ENCODE peak calls at places on chromosomes 5 and 9, in eight cellular contexts. L is GM12865; B is endothelial cell; O is right cardiac atrium; J is activated CD4-positive, alpha-beta memory T cell treated with anti-CD3 and anti-CD28 coated beads for 36 hours; A is stimulated activated CD4-positive, alpha-beta T cell treated with anti-CD3 and anti-CD28 coated beads, TNF-alpha, amount 100 ng/mL, for 24 hours; G is pancreas; F is mesothelial cell of epicardium. P is an unnamed sample.

GRCh38 chr5:69493235-69493925 is 790 bp downstream of the OCLN start:
- DNase-seq in O (peak), G (peak), L (peak), A (peak), B (peak), J (peak), F (peak), P (no peak)

GRCh38 chr5:91296691-91297143 is 86.4 kb downstream of the ARRDC3 start:
- DNase-seq in O (peak), A (no peak), L (no peak), G (no peak), F (no peak), J (no peak), B (no peak), P (no peak)

GRCh38 chr5:154589511-154589910 is 111.5 kb upstream of the HAND1 start:
- DNase-seq in G (no peak), L (no peak), O (no peak), J (no peak), A (no peak), B (no peak), F (no peak), P (no peak)

GRCh38 chr9:130523921-130524320 is 55.5 kb upstream of the FUBP3 start:
- DNase-seq in F (no peak), L (no peak), G (no peak), A (no peak), O (no peak), J (no peak), B (no peak), P (no peak)

GRCh38 chr5:44827681-44828080 is 18.9 kb downstream of the MRPS30 start:
- DNase-seq in F (no peak), B (no peak), A (no peak), L (no peak), J (no peak), G (no peak), O (no peak), P (no peak)

GRCh38 chr5:1405121-1405520 is 40.1 kb downstream of the SLC6A3 start:
- DNase-seq in A (no peak), J (no peak), F (no peak), L (no peak), B (no peak), O (peak), G (no peak), P (no peak)

GRCh38 chr5:11955386-11955785 is 51.1 kb upstream of the CTNND2 start:
- DNase-seq in B (no peak), G (no peak), F (no peak), L (no peak), O (no peak), J (no peak), A (no peak), P (no peak)

GRCh38 chr5:146825033-146825432 is 53.5 kb downstream of the PPP2R2B start:
- DNase-seq in F (peak), O (no peak), L (peak), A (no peak), G (no peak), B (peak), J (peak), P (no peak)

GRCh38 chr5:97171703-97172102 is 11.3 kb downstream of the RIOK2 start:
- DNase-seq in F (no peak), A (no peak), J (no peak), G (no peak), L (no peak), O (no peak), B (no peak), P (no peak)

GRCh38 chr9:26033346-26033745 is 355.1 kb upstream of the TUSC1 start:
- DNase-seq in O (no peak), G (no peak), A (no peak), F (no peak), J (no peak), B (no peak), L (no peak), P (no peak)

GRCh38 chr9:38227656-38228055 is 158.6 kb upstream of the SHB start:
- DNase-seq in O (no peak), J (peak), F (no peak), L (peak), G (no peak), A (no peak), B (no peak), P (peak)

GRCh38 chr9:14530301-14530700 is 162.9 kb downstream of the ZDHHC21 start:
- DNase-seq in A (no peak), O (no peak), J (no peak), L (no peak), G (no peak), B (no peak), F (no peak), P (no peak)

GRCh38 chr5:150065886-150066285 is 20.5 kb downstream of the CSF1R start:
- DNase-seq in L (no peak), A (no peak), G (no peak), B (no peak), F (no peak), J (no peak), O (peak), P (no peak)

GRCh38 chr5:36690041-36690941 is 83.9 kb downstream of the SLC1A3 start:
- DNase-seq in F (peak), O (peak), B (peak), L (peak), J (peak), A (peak), G (peak), P (no peak)

GRCh38 chr9:114525505-114525904 is 20.2 kb upstream of the WHRN start:
- DNase-seq in G (no peak), A (no peak), O (no peak), F (no peak), J (no peak), B (no peak), L (no peak), P (no peak)

GRCh38 chr5:123571927-123572326 is 60.0 kb downstream of the CSNK1G3 start:
- DNase-seq in J (no peak), O (no peak), G (no peak), B (no peak), L (peak), F (no peak), A (no peak), P (no peak)

GRCh38 chr5:72160959-72161358 is 53.7 kb downstream of the MAP1B start:
- DNase-seq in J (no peak), L (no peak), F (no peak), B (no peak), O (no peak), A (no peak), G (no peak), P (no peak)

GRCh38 chr5:176888016-176888864 is 10.9 kb downstream of the HK3 start:
- DNase-seq in L (no peak), F (no peak), J (no peak), B (no peak), A (no peak), G (no peak), O (no peak), P (no peak)

GRCh38 chr5:54795284-54795683 is 190.1 kb downstream of the ESM1 start:
- DNase-seq in A (no peak), G (no peak), F (no peak), L (no peak), B (no peak), J (no peak), O (no peak), P (no peak)

GRCh38 chr5:116453920-116454319 is 120.7 kb downstream of the SEMA6A start:
- DNase-seq in G (no peak), L (no peak), B (no peak), J (no peak), F (no peak), A (no peak), O (no peak), P (no peak)

GRCh38 chr5:58452566-58453258 is 7.2 kb downstream of the PLK2 start:
- DNase-seq in A (no peak), L (no peak), B (no peak), J (no peak), O (no peak), G (no peak), F (no peak), P (no peak)